ENCODE peak calls at places on chromosomes 13 and 19, in five cellular contexts. J is nucleus accumbens, C is A549, Y is stomach, S is M059J. M is an unnamed sample.
A peak's percentile ranks its signal among the peaks of the same experiment; 100 is the strongest.

GRCh38 chr19:48332662-48333466 is 7.5 kb downstream of the EMP3 start:
- DNase-seq in J (peak; percentile 79), S (peak; percentile 98), C (peak; percentile 99), Y (peak; percentile 93), M (peak; percentile 93)

GRCh38 chr13:79741006-79741405 is 260.1 kb downstream of the NDFIP2 start:
- DNase-seq in Y (no peak), J (no peak), S (peak; percentile 32), C (no peak), M (no peak)

GRCh38 chr13:32555613-32556012 is 17.0 kb upstream of the N4BP2L2 start:
- DNase-seq in C (no peak), S (no peak), Y (no peak), J (no peak), M (no peak)

GRCh38 chr13:105611424-105611823 is 924.0 kb downstream of the EFNB2 start:
- DNase-seq in Y (no peak), S (peak; percentile 81), J (no peak), C (no peak), M (no peak)

GRCh38 chr19:32355309-32355708 is 9.9 kb downstream of the ZNF507 start:
- DNase-seq in S (no peak), Y (no peak), J (no peak), C (no peak), M (no peak)

GRCh38 chr19:4350111-4350510 is 6.7 kb downstream of the MPND start:
- DNase-seq in Y (no peak), S (no peak), C (no peak), J (no peak), M (no peak)

GRCh38 chr19:38323276-38323675 is 3.6 kb downstream of the KCNK6 start:
- DNase-seq in C (no peak), J (no peak), S (no peak), Y (no peak), M (no peak)

GRCh38 chr13:109156181-109156935 is 526.9 kb downstream of the MYO16 start:
- DNase-seq in Y (no peak), J (no peak), C (no peak), S (peak; percentile 82), M (no peak)

GRCh38 chr13:93284056-93284455 is 57.4 kb downstream of the GPC6 start:
- DNase-seq in C (no peak), S (no peak), Y (no peak), J (no peak), M (no peak)

GRCh38 chr13:98386632-98387031 is 190.3 kb downstream of the STK24 start:
- DNase-seq in C (no peak), Y (no peak), J (no peak), S (no peak), M (no peak)

GRCh38 chr13:99371956-99372355 is 64.8 kb upstream of the GPR183 start:
- DNase-seq in C (no peak), Y (no peak), J (no peak), S (no peak), M (no peak)